ENCODE peak calls at places on chromosomes 16 and 17, in ten cellular contexts. R is coronary artery; Z is OCI-LY7; J is uterus; T is heart right ventricle; A is CD8-positive, alpha-beta T cell; D is RWPE1; H is cardiac muscle cell; C is effector memory CD4-positive, alpha-beta T cell; V is thoracic aorta. P is an unnamed sample.

GRCh38 chr16:73434621-73435020 is 386.7 kb upstream of the ZFHX3 start:
- DNase-seq in R (peak), Z (no peak), J (no peak), T (no peak), A (no peak), D (no peak), H (no peak), C (no peak), V (no peak), P (no peak)

GRCh38 chr16:2687531-2688308 is 5.4 kb downstream of the KCTD5 start:
- DNase-seq in R (no peak), Z (no peak), J (no peak), T (no peak), A (no peak), D (no peak), H (no peak), C (no peak), V (no peak), P (peak)

GRCh38 chr16:57862698-57863433 is 60.6 kb upstream of the KIFC3 start:
- DNase-seq in R (no peak), Z (no peak), J (no peak), T (no peak), A (no peak), D (no peak), H (no peak), C (no peak), V (no peak), P (peak)

GRCh38 chr17:343875-344752 is 8.5 kb downstream of the RPH3AL start:
- DNase-seq in R (no peak), Z (no peak), J (no peak), T (no peak), A (no peak), D (no peak), H (no peak), C (no peak), V (no peak), P (no peak)

GRCh38 chr16:47142469-47143328 is 1.0 kb downstream of the NETO2 start:
- DNase-seq in R (no peak), Z (peak), J (no peak), T (peak), A (peak), D (peak), H (peak), C (peak), V (no peak), P (peak)

GRCh38 chr16:71780521-71781089 is 28.0 kb downstream of the AP1G1 start:
- DNase-seq in R (no peak), Z (no peak), J (no peak), T (no peak), A (no peak), D (no peak), H (no peak), C (no peak), V (no peak), P (no peak)

GRCh38 chr16:64654137-64654652 is 467.7 kb downstream of the CDH11 start:
- DNase-seq in R (no peak), Z (no peak), J (no peak), T (no peak), A (no peak), D (no peak), H (peak), C (no peak), V (no peak), P (no peak)

GRCh38 chr17:73290399-73291259 is 21.2 kb downstream of the CDC42EP4 start:
- DNase-seq in R (no peak), Z (no peak), J (no peak), T (no peak), A (no peak), D (no peak), H (no peak), C (no peak), V (no peak), P (no peak)

GRCh38 chr17:30957741-30958140 is 13.1 kb upstream of the RNF135 start:
- DNase-seq in R (no peak), Z (no peak), J (no peak), T (no peak), A (no peak), D (no peak), H (no peak), C (no peak), V (no peak), P (peak)

GRCh38 chr17:15083225-15083624 is 181.9 kb downstream of the PMP22 start:
- DNase-seq in R (no peak), Z (no peak), J (no peak), T (peak), A (no peak), D (no peak), H (no peak), C (no peak), V (no peak), P (no peak)

GRCh38 chr17:7550359-7550758 is 1.5 kb downstream of the TNFSF12 start:
- DNase-seq in R (no peak), Z (no peak), J (no peak), T (no peak), A (no peak), D (no peak), H (no peak), C (no peak), V (no peak), P (no peak)
- H3K27ac ChIP-seq in R (peak), Z (no peak), J (peak), T (peak), A (peak), D (peak), H (no peak), C (peak), V (peak), P (peak)

DNA sequence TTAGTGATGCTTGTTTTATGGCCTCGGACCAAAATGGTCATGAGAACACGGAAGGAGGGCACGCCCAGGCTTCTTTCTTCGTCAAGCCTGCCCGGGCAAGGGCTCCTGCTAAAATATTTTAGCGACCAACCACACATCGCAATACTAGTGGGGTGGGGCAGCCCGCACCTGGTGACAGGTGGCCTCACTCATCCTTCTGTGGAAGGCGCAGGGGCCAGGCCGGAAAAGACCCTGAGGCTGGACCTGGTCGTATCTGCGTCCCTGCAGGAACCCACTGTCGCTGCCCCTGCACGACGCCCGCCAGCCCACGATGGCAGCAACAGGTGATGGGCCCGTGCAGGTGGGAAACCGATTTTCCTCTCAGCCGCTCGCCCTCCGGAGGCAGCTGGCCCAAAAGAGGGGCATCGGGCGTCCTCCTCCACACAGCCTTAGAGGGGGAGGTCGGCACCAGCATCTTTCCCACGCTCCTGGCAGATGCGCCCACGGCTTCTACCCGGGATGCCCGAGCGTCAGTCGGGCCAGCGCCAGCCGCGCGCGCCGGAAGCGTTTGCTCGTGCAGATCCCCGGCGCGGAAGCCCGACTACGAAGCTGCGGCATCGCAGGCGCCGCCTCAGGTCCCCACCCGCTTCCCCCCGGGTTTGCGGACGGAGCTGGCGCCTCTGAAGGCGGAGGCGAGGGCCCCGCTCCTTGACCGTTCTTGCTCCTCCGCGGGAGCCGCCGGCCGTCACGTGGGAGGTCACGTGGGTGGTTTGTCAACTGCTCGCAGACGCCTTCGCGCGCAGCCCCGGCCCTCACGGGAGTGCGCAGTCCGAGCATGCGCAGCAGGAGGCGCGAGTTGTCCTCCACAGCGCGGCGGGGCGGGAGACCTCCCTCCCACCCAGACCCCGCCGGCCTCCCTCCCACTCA is 22.8 kb upstream of the FOXK2 start:
- DNase-seq in R (peak), Z (peak), J (peak), T (peak), A (peak), D (peak), H (peak), C (peak), V (peak), P (peak)
- H3K27ac ChIP-seq in R (peak), Z (peak), J (peak), T (peak), A (peak), D (peak), H (peak), C (peak), V (peak), P (peak)

DNA sequence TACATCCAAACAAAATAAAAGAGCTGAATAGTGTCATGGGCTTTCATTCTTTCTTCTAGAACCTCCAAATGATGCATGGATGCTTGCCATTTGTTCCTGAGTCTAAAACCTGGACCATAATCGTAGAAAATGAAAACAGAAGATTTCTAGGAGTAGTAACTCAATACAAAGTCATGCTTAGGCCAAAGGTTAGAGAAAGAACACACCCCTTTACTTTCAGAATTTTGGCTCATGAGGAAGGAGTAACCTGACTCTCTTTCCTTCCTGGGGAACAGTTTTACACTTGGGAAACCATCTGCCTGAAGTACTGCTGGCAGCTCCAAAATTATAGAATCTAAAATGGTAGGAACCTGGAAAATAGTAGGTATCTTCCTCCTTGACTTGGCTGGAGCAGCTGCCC is 137.2 kb downstream of the SNX11 start:
- DNase-seq in R (no peak), Z (no peak), J (no peak), T (no peak), A (no peak), D (no peak), H (no peak), C (no peak), V (no peak), P (no peak)
- H3K27ac ChIP-seq in R (no peak), Z (no peak), J (no peak), T (no peak), A (no peak), D (no peak), H (no peak), C (no peak), V (no peak), P (no peak)

GRCh38 chr17:66431910-66432309 is 129.5 kb downstream of the PRKCA start:
- DNase-seq in R (no peak), Z (no peak), J (peak), T (no peak), A (no peak), D (peak), H (peak), C (no peak), V (no peak), P (no peak)
- H3K27ac ChIP-seq in R (no peak), Z (no peak), J (peak), T (no peak), A (no peak), D (peak), H (no peak), C (no peak), V (no peak), P (no peak)

GRCh38 chr16:17658881-17659280 is 188.1 kb upstream of the XYLT1 start:
- DNase-seq in R (no peak), Z (no peak), J (no peak), T (no peak), A (no peak), D (no peak), H (no peak), C (no peak), V (no peak), P (no peak)
- H3K27ac ChIP-seq in R (no peak), Z (no peak), J (no peak), T (no peak), A (no peak), D (no peak), H (no peak), C (no peak), V (no peak), P (no peak)

GRCh38 chr16:88063201-88063773 is 112.1 kb downstream of the BANP start:
- DNase-seq in R (no peak), Z (no peak), J (peak), T (no peak), A (no peak), D (no peak), H (peak), C (no peak), V (no peak), P (no peak)

GRCh38 chr16:88064011-88064888 is 113.0 kb downstream of the BANP start:
- DNase-seq in R (no peak), Z (no peak), J (no peak), T (no peak), A (no peak), D (no peak), H (no peak), C (no peak), V (no peak), P (no peak)

GRCh38 chr16:88060524-88061219 is 109.4 kb downstream of the BANP start:
- DNase-seq in R (no peak), Z (no peak), J (no peak), T (no peak), A (no peak), D (no peak), H (no peak), C (no peak), V (no peak), P (no peak)

GRCh38 chr16:88061346-88062110 is 110.3 kb downstream of the BANP start:
- DNase-seq in R (no peak), Z (no peak), J (no peak), T (no peak), A (no peak), D (no peak), H (no peak), C (no peak), V (no peak), P (no peak)

DNA sequence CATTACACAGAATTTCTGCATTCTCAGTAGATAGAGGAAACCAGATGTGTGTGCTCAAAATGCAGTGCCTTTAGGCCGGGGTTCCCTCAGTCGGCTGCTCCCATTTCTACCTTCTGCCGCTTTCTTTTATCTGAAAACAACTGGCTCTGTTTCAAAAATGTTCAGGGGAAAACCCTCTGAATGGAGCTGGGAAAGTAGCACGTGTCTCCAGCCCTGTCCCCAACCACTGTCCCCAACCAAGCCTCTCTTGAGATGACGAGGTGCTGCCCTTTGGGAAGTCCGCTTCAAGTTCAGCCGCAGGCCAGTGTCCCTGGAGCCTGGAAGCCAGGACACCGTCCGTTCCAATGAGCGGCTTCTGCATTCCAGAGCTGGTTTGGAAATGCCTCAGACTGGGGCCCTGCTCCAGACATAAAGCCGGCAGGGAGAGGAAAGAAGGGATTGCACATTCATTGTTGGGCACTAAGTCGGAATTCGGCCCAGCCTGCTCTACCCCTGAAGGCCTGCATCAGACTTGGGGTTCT is 111.2 kb downstream of the BANP start:
- DNase-seq in R (peak), Z (no peak), J (peak), T (peak), A (no peak), D (no peak), H (peak), C (no peak), V (no peak), P (no peak)
- H3K27ac ChIP-seq in R (peak), Z (no peak), J (peak), T (no peak), A (no peak), D (no peak), H (no peak), C (no peak), V (peak), P (no peak)

DNA sequence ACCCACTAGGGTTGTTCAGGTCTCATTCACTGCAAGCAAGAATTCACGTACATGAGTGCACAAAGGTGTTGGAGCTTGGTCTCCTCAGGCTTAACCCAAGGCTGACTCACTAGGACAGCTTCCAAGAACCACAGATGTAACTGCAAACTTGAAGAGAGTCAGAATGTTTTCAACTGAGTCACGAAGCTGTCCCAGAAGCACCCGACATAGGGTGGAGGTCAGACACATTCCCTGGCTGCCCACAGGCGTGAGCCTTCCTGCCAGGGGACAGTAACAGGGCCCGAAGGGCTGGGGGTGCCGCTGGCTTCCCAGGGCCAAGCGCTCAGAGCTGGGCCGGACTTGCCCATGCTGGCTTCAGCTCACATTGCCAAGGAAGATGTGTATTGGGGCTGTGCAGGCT is 14.1 kb downstream of the CMTM3 start:
- DNase-seq in R (no peak), Z (no peak), J (peak), T (no peak), A (no peak), D (peak), H (peak), C (no peak), V (peak), P (no peak)
- H3K27ac ChIP-seq in R (peak), Z (no peak), J (no peak), T (no peak), A (no peak), D (peak), H (peak), C (no peak), V (peak), P (no peak)

P was measured in Peyer's patch.